ENCODE peak calls at places on chromosomes 5 and 9, in nine cellular contexts. D, V, G, X, S, U, N, K and Q are unnamed samples.

GRCh38 chr9:77896269-77897245 is 135.1 kb downstream of the GNAQ start:
- DNase-seq in U (no peak), S (no peak), G (no peak), X (no peak), D (no peak), K (peak; percentile 59), V (no peak), N (no peak), Q (no peak)

GRCh38 chr9:304519-305185 is 90.0 kb downstream of the DOCK8 start:
- DNase-seq in U (no peak), D (no peak), G (no peak), S (no peak), N (no peak), K (no peak), V (no peak), X (no peak), Q (no peak)

GRCh38 chr5:16756692-16757091 is 139.9 kb upstream of the RETREG1 start:
- DNase-seq in S (no peak), V (no peak), K (no peak), D (no peak), U (no peak), N (no peak), G (no peak), X (no peak), Q (no peak)

GRCh38 chr5:37730896-37731455 is 108.9 kb downstream of the GDNF start:
- DNase-seq in G (no peak), K (no peak), V (no peak), S (no peak), U (no peak), D (no peak), N (no peak), X (no peak), Q (no peak)

GRCh38 chr5:168552146-168552545 is 23.0 kb downstream of the FBLL1 start:
- DNase-seq in U (no peak), D (no peak), K (no peak), X (no peak), G (no peak), N (no peak), V (peak; percentile 85), S (no peak), Q (peak; percentile 44)

GRCh38 chr9:89400398-89401116 is 82.3 kb downstream of the SECISBP2 start:
- DNase-seq in V (no peak), D (no peak), X (no peak), S (no peak), N (no peak), K (peak; percentile 59), G (no peak), U (no peak), Q (no peak)

GRCh38 chr9:34627716-34628655 is 880 bp downstream of the ARID3C start:
- DNase-seq in S (no peak), K (no peak), X (no peak), G (no peak), N (no peak), U (no peak), V (no peak), D (no peak), Q (no peak)

GRCh38 chr5:132237670-132238069 is 10.0 kb upstream of the P4HA2 start:
- DNase-seq in X (no peak), G (no peak), S (no peak), V (no peak), N (peak; percentile 53), U (no peak), D (no peak), K (no peak), Q (no peak)

GRCh38 chr5:40955313-40955712 is 46.0 kb downstream of the C7 start:
- DNase-seq in U (no peak), N (no peak), S (no peak), K (no peak), D (no peak), V (no peak), X (no peak), G (no peak), Q (no peak)